ENCODE peak calls at places on chromosomes 16 and 17, in five cellular contexts. One of them, this sample, is unnamed.

GRCh38 chr17:2854662-2855061 is 58.4 kb downstream of the RAP1GAP2 start:
- DNase-seq in A549: peak
- DNase-seq in endodermal cell: peak
- DNase-seq in kidney: peak
- DNase-seq in upper lobe of left lung: no peak
- DNase-seq in this sample: no peak

GRCh38 chr17:40095944-40096791 is 4.2 kb downstream of the NR1D1 start:
- DNase-seq in A549: no peak
- DNase-seq in endodermal cell: no peak
- DNase-seq in kidney: no peak
- DNase-seq in upper lobe of left lung: peak
- DNase-seq in this sample: peak

GRCh38 chr16:12502671-12503070 is 301.0 kb downstream of the CPPED1 start:
- DNase-seq in A549: no peak
- DNase-seq in endodermal cell: no peak
- DNase-seq in kidney: no peak
- DNase-seq in upper lobe of left lung: no peak
- DNase-seq in this sample: no peak

GRCh38 chr17:58370716-58371115 is 18.7 kb upstream of the SUPT4H1 start:
- DNase-seq in A549: no peak
- DNase-seq in endodermal cell: no peak
- DNase-seq in kidney: no peak
- DNase-seq in upper lobe of left lung: no peak
- DNase-seq in this sample: no peak

GRCh38 chr16:57757326-57757786 is 21.8 kb downstream of the KATNB1 start:
- DNase-seq in A549: peak
- DNase-seq in endodermal cell: peak
- DNase-seq in kidney: peak
- DNase-seq in upper lobe of left lung: peak
- DNase-seq in this sample: peak

GRCh38 chr16:83992624-83993023 is 24.6 kb downstream of the NECAB2 start:
- DNase-seq in A549: no peak
- DNase-seq in endodermal cell: no peak
- DNase-seq in kidney: no peak
- DNase-seq in upper lobe of left lung: no peak
- DNase-seq in this sample: no peak

GRCh38 chr17:76714822-76715461 is 4.2 kb upstream of the MXRA7 start:
- DNase-seq in A549: no peak
- DNase-seq in endodermal cell: peak
- DNase-seq in kidney: no peak
- DNase-seq in upper lobe of left lung: peak
- DNase-seq in this sample: peak

GRCh38 chr16:24838554-24839266 is 7.1 kb upstream of the SLC5A11 start:
- DNase-seq in A549: peak
- DNase-seq in endodermal cell: peak
- DNase-seq in kidney: no peak
- DNase-seq in upper lobe of left lung: peak
- DNase-seq in this sample: no peak

GRCh38 chr17:1759529-1759928 is 2.3 kb upstream of the SERPINF1 start:
- DNase-seq in A549: no peak
- DNase-seq in endodermal cell: no peak
- DNase-seq in kidney: no peak
- DNase-seq in upper lobe of left lung: peak
- DNase-seq in this sample: no peak

GRCh38 chr16:31409433-31409832 is 16.3 kb downstream of the ITGAD start:
- DNase-seq in A549: no peak
- DNase-seq in endodermal cell: no peak
- DNase-seq in kidney: no peak
- DNase-seq in upper lobe of left lung: no peak
- DNase-seq in this sample: no peak

GRCh38 chr16:57276596-57276995 is 7.9 kb downstream of the PLLP start:
- DNase-seq in A549: no peak
- DNase-seq in endodermal cell: no peak
- DNase-seq in kidney: no peak
- DNase-seq in upper lobe of left lung: peak
- DNase-seq in this sample: no peak

GRCh38 chr17:30600830-30601494 is 123.8 kb downstream of the GOSR1 start:
- DNase-seq in A549: peak
- DNase-seq in endodermal cell: no peak
- DNase-seq in kidney: no peak
- DNase-seq in upper lobe of left lung: peak
- DNase-seq in this sample: peak

GRCh38 chr16:66539628-66540469 is 10.1 kb downstream of the TK2 start:
- DNase-seq in A549: no peak
- DNase-seq in endodermal cell: no peak
- DNase-seq in kidney: no peak
- DNase-seq in upper lobe of left lung: no peak
- DNase-seq in this sample: no peak

GRCh38 chr16:74865922-74866598 is 91.4 kb upstream of the FA2H start:
- DNase-seq in A549: no peak
- DNase-seq in endodermal cell: peak
- DNase-seq in kidney: no peak
- DNase-seq in upper lobe of left lung: no peak
- DNase-seq in this sample: no peak

GRCh38 chr16:7506363-7506762 is 173.7 kb downstream of the RBFOX1 start:
- DNase-seq in A549: no peak
- DNase-seq in endodermal cell: no peak
- DNase-seq in kidney: no peak
- DNase-seq in upper lobe of left lung: no peak
- DNase-seq in this sample: no peak

GRCh38 chr17:17824780-17825614 is 11.8 kb downstream of the SREBF1 start:
- DNase-seq in A549: no peak
- DNase-seq in endodermal cell: peak
- DNase-seq in kidney: no peak
- DNase-seq in upper lobe of left lung: peak
- DNase-seq in this sample: no peak

GRCh38 chr16:19393226-19394074 is 24.2 kb upstream of the TMC5 start:
- DNase-seq in A549: no peak
- DNase-seq in endodermal cell: no peak
- DNase-seq in kidney: no peak
- DNase-seq in upper lobe of left lung: peak
- DNase-seq in this sample: no peak

GRCh38 chr17:33725675-33726271 is 432.7 kb upstream of the ASIC2 start:
- DNase-seq in A549: peak
- DNase-seq in endodermal cell: peak
- DNase-seq in kidney: no peak
- DNase-seq in upper lobe of left lung: peak
- DNase-seq in this sample: no peak

GRCh38 chr17:67377727-67378443 is 804 bp downstream of the PITPNC1 start:
- DNase-seq in A549: peak
- DNase-seq in endodermal cell: peak
- DNase-seq in kidney: peak
- DNase-seq in upper lobe of left lung: peak
- DNase-seq in this sample: peak

GRCh38 chr16:59591480-59591879 is 857.4 kb upstream of the GOT2 start:
- DNase-seq in A549: no peak
- DNase-seq in endodermal cell: no peak
- DNase-seq in kidney: no peak
- DNase-seq in upper lobe of left lung: no peak
- DNase-seq in this sample: no peak

GRCh38 chr16:87652799-87653198 is 50.5 kb downstream of the JPH3 start:
- DNase-seq in A549: no peak
- DNase-seq in endodermal cell: no peak
- DNase-seq in kidney: no peak
- DNase-seq in upper lobe of left lung: no peak
- DNase-seq in this sample: no peak

GRCh38 chr17:4506180-4506814 is 7.6 kb downstream of the SPNS2 start:
- DNase-seq in A549: no peak
- DNase-seq in endodermal cell: no peak
- DNase-seq in kidney: peak
- DNase-seq in upper lobe of left lung: no peak
- DNase-seq in this sample: no peak

DNA sequence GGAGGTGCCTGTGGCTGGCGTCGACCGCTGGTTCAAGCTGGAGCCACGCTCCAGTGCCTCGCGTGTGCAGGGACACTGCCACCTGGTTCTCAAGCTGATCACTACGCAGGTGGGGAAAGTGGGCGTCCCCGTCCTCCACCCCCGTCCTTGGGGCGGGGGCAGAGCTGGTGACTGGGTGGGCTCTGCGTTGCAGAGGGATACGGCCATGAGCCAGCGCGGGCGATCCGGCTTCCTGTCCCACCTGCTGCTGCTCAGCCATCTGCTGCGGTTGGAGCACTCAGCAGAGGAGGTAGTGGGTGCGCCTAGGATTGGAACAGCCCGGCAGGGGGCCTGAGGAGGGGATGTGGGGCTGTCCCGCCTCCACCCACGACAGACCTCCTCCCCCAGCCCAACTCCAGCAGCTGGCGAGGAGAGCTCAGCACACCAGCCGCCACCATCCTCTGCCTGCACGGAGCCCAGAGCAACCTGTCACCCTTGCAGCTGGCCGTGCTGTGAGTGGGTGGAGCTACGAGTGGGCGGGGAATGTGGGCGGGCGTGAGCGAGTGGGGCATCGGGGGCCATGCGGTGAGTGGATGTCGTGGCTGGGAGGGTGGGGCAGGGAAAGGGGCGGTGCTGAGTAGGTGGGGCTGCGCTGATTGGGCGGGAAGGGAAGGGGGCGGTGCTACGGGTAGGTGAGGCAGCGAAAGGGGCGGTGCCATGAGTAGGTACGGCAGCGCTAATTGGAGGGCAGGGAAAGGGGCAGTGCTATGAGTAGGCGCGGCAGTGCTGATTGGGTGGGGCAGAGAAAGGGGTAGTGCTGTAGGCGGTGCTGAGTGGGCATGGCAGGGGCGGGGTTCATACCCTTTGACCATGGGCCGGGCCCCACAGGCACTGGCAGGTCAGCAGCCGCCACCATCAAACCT is 8.9 kb downstream of the TSR3 start:
- DNase-seq in A549: peak
- DNase-seq in endodermal cell: peak
- DNase-seq in kidney: peak
- DNase-seq in upper lobe of left lung: peak
- DNase-seq in this sample: peak
- TF ChIP-seq CTCF in A549: no peak
- TF ChIP-seq CTCF in endodermal cell: no peak
- TF ChIP-seq CTCF in kidney: no peak
- TF ChIP-seq CTCF in upper lobe of left lung: no peak
- TF ChIP-seq CTCF in this sample: no peak

GRCh38 chr17:65941500-65941899 is 250.4 kb downstream of the CEP112 start:
- DNase-seq in A549: no peak
- DNase-seq in endodermal cell: no peak
- DNase-seq in kidney: no peak
- DNase-seq in upper lobe of left lung: no peak
- DNase-seq in this sample: no peak
- TF ChIP-seq CTCF in A549: no peak
- TF ChIP-seq CTCF in endodermal cell: peak
- TF ChIP-seq CTCF in kidney: no peak
- TF ChIP-seq CTCF in upper lobe of left lung: no peak
- TF ChIP-seq CTCF in this sample: no peak

GRCh38 chr17:73420897-73421296 is 109.1 kb upstream of the CDC42EP4 start:
- DNase-seq in A549: peak
- DNase-seq in endodermal cell: peak
- DNase-seq in kidney: peak
- DNase-seq in upper lobe of left lung: no peak
- DNase-seq in this sample: no peak
- TF ChIP-seq CTCF in A549: peak
- TF ChIP-seq CTCF in endodermal cell: peak
- TF ChIP-seq CTCF in kidney: no peak
- TF ChIP-seq CTCF in upper lobe of left lung: no peak
- TF ChIP-seq CTCF in this sample: no peak

DNA sequence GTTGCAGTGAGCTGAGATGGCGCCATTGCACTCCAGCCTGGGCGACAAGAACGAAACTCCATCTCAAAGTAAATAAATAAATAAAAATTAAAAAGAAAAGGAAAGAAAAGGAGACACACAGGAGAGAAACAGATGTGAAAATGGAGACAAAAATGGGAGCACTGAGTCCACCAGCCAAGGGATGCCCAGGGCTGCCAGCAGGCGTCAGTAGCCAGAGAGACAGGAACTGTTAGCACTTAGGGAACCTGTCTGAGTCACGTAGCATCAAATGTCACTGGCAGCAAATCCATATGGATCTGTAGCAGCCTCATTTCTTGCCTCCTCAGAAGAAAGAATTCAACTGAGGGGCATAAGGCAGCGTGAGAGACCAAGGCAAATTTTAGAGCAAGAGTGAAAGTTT is 79.7 kb downstream of the CYLD start:
- DNase-seq in A549: no peak
- DNase-seq in endodermal cell: no peak
- DNase-seq in kidney: no peak
- DNase-seq in upper lobe of left lung: no peak
- DNase-seq in this sample: no peak
- TF ChIP-seq CTCF in A549: no peak
- TF ChIP-seq CTCF in endodermal cell: peak
- TF ChIP-seq CTCF in kidney: no peak
- TF ChIP-seq CTCF in upper lobe of left lung: no peak
- TF ChIP-seq CTCF in this sample: no peak

This sample was measured in activated B cell treated with CpG ODN at 0.5 μM for 24 hours.